ENCODE peak calls at places on chromosomes 6 and 20, in five cellular contexts. H is prostate gland, D is A549, T is stomach, M is heart left ventricle. U is an unnamed sample.
A peak's percentile ranks its signal among the peaks of the same experiment; 100 is the strongest.

GRCh38 chr6:63351995-63352586 is 32.3 kb upstream of the LGSN start:
- DNase-seq in D (peak; percentile 67), H (no peak), M (no peak), T (no peak), U (no peak)

GRCh38 chr20:58570181-58570859 is 55.1 kb upstream of the APCDD1L start:
- DNase-seq in M (no peak), T (no peak), D (no peak), H (no peak), U (no peak)

GRCh38 chr6:86016567-86016966 is 373.9 kb upstream of the SYNCRIP start:
- DNase-seq in H (no peak), M (no peak), T (no peak), D (no peak), U (no peak)

GRCh38 chr6:96391776-96392175 is 129.8 kb upstream of the UFL1 start:
- DNase-seq in H (no peak), D (no peak), M (no peak), T (peak; percentile 44), U (no peak)

GRCh38 chr6:116190550-116190949 is 63.3 kb downstream of the TSPYL4 start:
- DNase-seq in D (no peak), M (no peak), H (no peak), T (no peak), U (no peak)

GRCh38 chr6:144659202-144659731 is 374.1 kb downstream of the UTRN start:
- DNase-seq in M (no peak), D (no peak), H (no peak), T (no peak), U (no peak)

GRCh38 chr6:47319867-47320266 is 10.2 kb upstream of the TNFRSF21 start:
- DNase-seq in D (no peak), T (no peak), H (no peak), M (no peak), U (no peak)

GRCh38 chr20:57934007-57934805 is 224.4 kb upstream of the PMEPA1 start:
- DNase-seq in T (no peak), M (no peak), D (no peak), H (no peak), U (no peak)

GRCh38 chr6:32095338-32096086 is 13.6 kb downstream of the TNXB start:
- DNase-seq in H (no peak), M (no peak), T (no peak), D (no peak), U (no peak)

GRCh38 chr6:1763411-1763810 is 153.7 kb downstream of the FOXC1 start:
- DNase-seq in T (no peak), D (no peak), H (no peak), M (no peak), U (no peak)

GRCh38 chr20:63519765-63520593 is 586 bp upstream of the PPDPF start:
- DNase-seq in T (no peak), D (peak; percentile 57), H (peak; percentile 52), M (peak; percentile 86), U (peak; percentile 50)

GRCh38 chr20:23629017-23629541 is 8.7 kb downstream of the CST3 start:
- DNase-seq in M (no peak), D (peak; percentile 83), H (no peak), T (peak; percentile 70), U (peak; percentile 91)

GRCh38 chr6:75824160-75824559 is 75.1 kb downstream of the MYO6 start:
- DNase-seq in H (no peak), D (no peak), M (no peak), T (no peak), U (no peak)

GRCh38 chr20:53869466-53870258 is 200.7 kb downstream of the BCAS1 start:
- DNase-seq in D (peak; percentile 93), H (peak; percentile 87), T (peak; percentile 79), M (no peak), U (peak; percentile 38)

GRCh38 chr6:79946242-79946641 is 1.1 kb downstream of the ELOVL4 start:
- DNase-seq in H (no peak), M (no peak), D (peak; percentile 23), T (no peak), U (no peak)

GRCh38 chr6:19849736-19850135 is 12.6 kb downstream of the ID4 start:
- DNase-seq in D (no peak), M (no peak), T (no peak), H (no peak), U (no peak)

GRCh38 chr20:5844063-5844681 is 94.0 kb downstream of the SHLD1 start:
- DNase-seq in D (peak; percentile 91), M (no peak), H (no peak), T (no peak), U (no peak)

GRCh38 chr6:90730191-90730673 is 143.4 kb upstream of the MAP3K7 start:
- DNase-seq in M (no peak), H (no peak), D (no peak), T (no peak), U (no peak)

GRCh38 chr20:49794336-49795124 is 18.1 kb upstream of the SLC9A8 start:
- DNase-seq in T (no peak), H (no peak), M (no peak), D (no peak), U (no peak)

GRCh38 chr20:14334306-14334930 is 3.0 kb downstream of the FLRT3 start:
- DNase-seq in T (peak; percentile 47), M (no peak), H (peak; percentile 39), D (peak; percentile 71), U (no peak)
- H3K4me3 ChIP-seq in T (peak overlapping the region; percentile 46), M (no peak overlapping the region), H (peak overlapping the region; percentile 7), D (peak overlapping the region; percentile 67), U (peak overlapping the region; percentile 26)

GRCh38 chr20:41639630-41640029 is 21.5 kb upstream of the CHD6 start:
- DNase-seq in H (no peak), M (no peak), T (no peak), D (no peak), U (no peak)

GRCh38 chr20:41643504-41643938 is 25.3 kb upstream of the CHD6 start:
- DNase-seq in H (peak; percentile 44), T (peak; percentile 88), D (peak; percentile 87), M (no peak), U (no peak)

GRCh38 chr20:41635158-41635557 is 17.0 kb upstream of the CHD6 start:
- DNase-seq in H (no peak), D (no peak), T (no peak), M (no peak), U (no peak)

GRCh38 chr20:41632896-41633295 is 14.7 kb upstream of the CHD6 start:
- DNase-seq in H (no peak), D (no peak), T (no peak), M (no peak), U (no peak)

GRCh38 chr20:41638459-41638858 is 20.3 kb upstream of the CHD6 start:
- DNase-seq in T (no peak), H (no peak), M (no peak), D (no peak), U (no peak)
- H3K27ac ChIP-seq in T (no peak overlapping the region), H (no peak overlapping the region), M (no peak overlapping the region), D (no peak overlapping the region), U (no peak overlapping the region)

GRCh38 chr20:32764000-32764960 is 2.1 kb downstream of the DNMT3B start:
- DNase-seq in M (no peak), D (no peak), H (no peak), T (no peak), U (no peak)

GRCh38 chr20:32762754-32763201 is 593 bp downstream of the DNMT3B start:
- DNase-seq in H (no peak), M (peak; percentile 65), D (no peak), T (no peak), U (no peak)

GRCh38 chr20:32761417-32761830 is 761 bp upstream of the DNMT3B start:
- DNase-seq in T (no peak), D (no peak), M (no peak), H (no peak), U (no peak)

GRCh38 chr20:32763202-32763999 is 1.2 kb downstream of the DNMT3B start:
- DNase-seq in D (no peak), H (no peak), T (no peak), M (no peak), U (no peak)

GRCh38 chr20:32761831-32762753 is at the start of gene DNMT3B:
- DNase-seq in T (peak; percentile 80), M (peak; percentile 90), D (peak; percentile 84), H (peak; percentile 69), U (peak; percentile 38)
- TF ChIP-seq POLR2A in T (no peak), M (no peak), D (peak; percentile 83), H (peak; percentile 29), U (no peak)

DNA sequence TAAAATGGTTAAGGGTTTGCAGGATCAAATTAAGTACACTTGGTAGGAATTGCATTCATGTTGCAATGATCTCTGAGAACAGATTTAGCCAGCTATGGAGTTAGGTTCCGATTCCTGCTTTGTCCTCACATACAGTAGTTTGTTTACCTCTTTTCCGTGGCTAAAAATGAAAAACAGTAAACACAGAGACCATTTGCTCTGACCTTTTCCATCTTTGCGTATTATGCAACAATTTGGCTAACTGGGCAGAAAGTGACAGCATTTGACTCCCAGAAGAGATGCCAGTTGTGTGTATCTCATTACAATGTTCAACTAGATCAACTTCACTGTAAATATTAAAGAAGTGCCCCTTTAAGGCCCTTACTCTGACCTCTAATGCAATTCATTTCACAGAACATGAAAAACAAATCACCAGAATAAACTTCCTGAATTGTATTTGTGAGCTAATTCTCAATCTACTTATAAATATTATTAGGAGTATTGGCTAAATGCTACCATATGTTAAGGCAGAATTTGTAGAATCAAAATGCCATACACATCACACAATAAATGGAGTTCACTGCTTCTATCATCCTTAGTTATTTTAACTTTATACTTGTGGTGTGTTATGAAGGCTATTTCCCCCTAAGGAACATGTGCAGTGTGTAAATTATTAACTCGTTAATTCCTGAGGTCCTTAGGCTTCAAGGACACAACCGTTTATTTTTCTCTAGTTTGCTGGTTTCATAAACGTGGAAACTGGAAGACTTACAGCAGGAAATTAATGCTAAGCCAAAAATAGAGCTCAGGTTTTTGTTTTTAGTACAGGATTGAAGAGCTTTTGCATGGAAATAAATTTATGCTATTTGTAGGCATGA is 380.7 kb upstream of the CITED2 start:
- DNase-seq in T (no peak), M (no peak), D (no peak), H (no peak), U (peak; percentile 15)
- H3K4me3 ChIP-seq in T (no peak overlapping the region), M (no peak overlapping the region), D (no peak overlapping the region), H (no peak overlapping the region), U (no peak overlapping the region)

GRCh38 chr6:126071000-126071647 is 84.8 kb downstream of the TRMT11 start:
- DNase-seq in M (no peak), H (no peak), T (no peak), D (no peak), U (no peak)
- H3K27ac ChIP-seq in M (no peak overlapping the region), H (no peak overlapping the region), T (no peak overlapping the region), D (no peak overlapping the region), U (no peak overlapping the region)

DNA sequence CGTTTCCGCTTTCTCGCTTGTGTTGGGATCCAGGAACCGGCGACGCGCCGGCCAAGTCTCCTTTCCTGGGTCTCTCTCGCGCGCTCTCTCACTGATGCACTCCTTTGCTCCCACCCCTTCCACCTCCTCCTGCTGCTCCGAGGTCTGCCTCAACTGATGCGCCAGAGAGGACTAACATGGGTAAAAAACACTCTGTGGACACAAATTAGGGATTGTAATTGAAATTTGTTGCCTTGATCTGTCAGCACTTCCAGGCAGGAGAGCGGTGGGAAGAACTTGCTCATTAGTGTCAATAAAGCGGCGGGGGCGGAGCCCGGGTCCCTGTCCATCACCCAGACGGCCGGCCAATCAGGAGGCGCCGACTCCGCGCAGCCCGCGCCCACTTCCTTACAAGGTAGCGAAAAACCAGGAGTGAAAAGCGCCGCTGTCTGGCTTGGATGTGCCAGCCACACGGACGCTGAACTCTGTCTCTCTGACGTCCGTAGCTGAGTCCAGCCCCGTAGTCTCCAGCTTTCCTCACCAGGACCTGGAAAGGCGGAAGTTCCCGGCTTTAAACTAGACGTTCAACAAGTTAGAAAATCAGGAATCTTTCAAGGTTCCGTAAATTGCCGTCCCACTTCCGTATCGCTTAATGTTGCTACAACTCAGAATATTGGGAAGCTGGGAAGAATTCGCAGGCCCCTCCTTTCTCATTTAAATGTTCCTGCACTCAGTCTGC is at the start of gene TBX18:
- DNase-seq in H (no peak), T (peak; percentile 39), D (peak; percentile 98), M (peak; percentile 92), U (peak; percentile 77)
- TF ChIP-seq POLR2A in H (no peak), T (no peak), D (peak; percentile 39), M (no peak), U (peak; percentile 58)

GRCh38 chr6:42390228-42390934 is 61.3 kb downstream of the TRERF1 start:
- DNase-seq in M (no peak), H (no peak), T (no peak), D (no peak), U (no peak)
- H3K4me3 ChIP-seq in M (no peak overlapping the region), H (no peak overlapping the region), T (no peak overlapping the region), D (no peak overlapping the region), U (no peak overlapping the region)